ENCODE peak calls at places on chromosomes 16 and 17, in five cellular contexts. G is upper lobe of right lung, Q is esophagus squamous epithelium, W is ascending aorta, B is colonic mucosa. J is an unnamed sample.
A peak's percentile ranks its signal among the peaks of the same experiment; 100 is the strongest.

GRCh38 chr17:74223901-74224300 is 10.5 kb downstream of the TTYH2 start:
- DNase-seq in G (no peak), Q (no peak), W (no peak), B (no peak), J (no peak)

GRCh38 chr17:81511800-81512559 is 619 bp downstream of the ACTG1 start:
- DNase-seq in G (no peak), Q (no peak), W (no peak), B (peak; percentile 54), J (no peak)

GRCh38 chr16:74998481-74999207 is at the start of gene ZNRF1:
- DNase-seq in G (peak; percentile 92), Q (no peak), W (peak; percentile 90), B (peak; percentile 92), J (no peak)

GRCh38 chr17:7250655-7251329 is 742 bp downstream of the CTDNEP1 start:
- DNase-seq in G (no peak), Q (no peak), W (peak; percentile 71), B (peak; percentile 44), J (no peak)

GRCh38 chr16:1877804-1878203 is 5.8 kb upstream of the MEIOB start:
- DNase-seq in G (peak; percentile 40), Q (no peak), W (no peak), B (peak; percentile 57), J (no peak)

GRCh38 chr17:65678534-65678933 is 117.1 kb upstream of the AXIN2 start:
- DNase-seq in G (no peak), Q (no peak), W (no peak), B (no peak), J (no peak)

GRCh38 chr16:19735074-19735867 is 17.2 kb downstream of the IQCK start:
- DNase-seq in G (no peak), Q (no peak), W (peak; percentile 3), B (no peak), J (no peak)

GRCh38 chr16:76370344-76370743 is 93.1 kb downstream of the CNTNAP4 start:
- DNase-seq in G (no peak), Q (no peak), W (no peak), B (no peak), J (no peak)

GRCh38 chr17:69607162-69607834 is 192.8 kb downstream of the MAP2K6 start:
- DNase-seq in G (peak; percentile 78), Q (no peak), W (peak; percentile 86), B (peak; percentile 75), J (peak; percentile 17)

GRCh38 chr16:17544785-17545184 is 74.0 kb upstream of the XYLT1 start:
- DNase-seq in G (no peak), Q (no peak), W (no peak), B (peak; percentile 20), J (no peak)

GRCh38 chr16:80161799-80162380 is 378.9 kb upstream of the DYNLRB2 start:
- DNase-seq in G (no peak), Q (no peak), W (no peak), B (no peak), J (no peak)

GRCh38 chr17:31568140-31568938 is 176.9 kb downstream of the RAB11FIP4 start:
- DNase-seq in G (peak; percentile 75), Q (no peak), W (no peak), B (no peak), J (no peak)

GRCh38 chr17:81866440-81867122 is 4.6 kb downstream of the ARHGDIA start:
- DNase-seq in G (no peak), Q (no peak), W (no peak), B (no peak), J (no peak)

GRCh38 chr17:49325980-49326379 is 36.1 kb downstream of the ZNF652 start:
- DNase-seq in G (no peak), Q (no peak), W (no peak), B (no peak), J (no peak)

GRCh38 chr17:79026345-79027273 is 2.6 kb downstream of the C1QTNF1 start:
- DNase-seq in G (peak; percentile 63), Q (no peak), W (peak; percentile 72), B (peak; percentile 65), J (no peak)
- H3K4me1 ChIP-seq in G (peaks cover 57% of the 10 kb centered on the region), Q (peaks cover 82% of the 10 kb centered on the region), W (peaks cover 55% of the 10 kb centered on the region), B (peaks cover 34% of the 10 kb centered on the region), J (peaks cover 43% of the 10 kb centered on the region)

GRCh38 chr16:47304563-47304962 is 156.3 kb downstream of the ITFG1 start:
- DNase-seq in G (no peak), Q (no peak), W (no peak), B (no peak), J (no peak)
- H3K4me1 ChIP-seq in G (no peaks in the 10 kb centered on the region), Q (no peaks in the 10 kb centered on the region), W (no peaks in the 10 kb centered on the region), B (no peaks in the 10 kb centered on the region), J (no peaks in the 10 kb centered on the region)

GRCh38 chr16:25005445-25006306 is 9.5 kb downstream of the ARHGAP17 start:
- DNase-seq in G (no peak), Q (no peak), W (no peak), B (no peak), J (no peak)
- H3K4me1 ChIP-seq in G (peaks cover 49% of the 10 kb centered on the region), Q (peaks cover 61% of the 10 kb centered on the region), W (peaks cover 49% of the 10 kb centered on the region), B (peaks cover 11% of the 10 kb centered on the region), J (peaks cover 2% of the 10 kb centered on the region)

DNA sequence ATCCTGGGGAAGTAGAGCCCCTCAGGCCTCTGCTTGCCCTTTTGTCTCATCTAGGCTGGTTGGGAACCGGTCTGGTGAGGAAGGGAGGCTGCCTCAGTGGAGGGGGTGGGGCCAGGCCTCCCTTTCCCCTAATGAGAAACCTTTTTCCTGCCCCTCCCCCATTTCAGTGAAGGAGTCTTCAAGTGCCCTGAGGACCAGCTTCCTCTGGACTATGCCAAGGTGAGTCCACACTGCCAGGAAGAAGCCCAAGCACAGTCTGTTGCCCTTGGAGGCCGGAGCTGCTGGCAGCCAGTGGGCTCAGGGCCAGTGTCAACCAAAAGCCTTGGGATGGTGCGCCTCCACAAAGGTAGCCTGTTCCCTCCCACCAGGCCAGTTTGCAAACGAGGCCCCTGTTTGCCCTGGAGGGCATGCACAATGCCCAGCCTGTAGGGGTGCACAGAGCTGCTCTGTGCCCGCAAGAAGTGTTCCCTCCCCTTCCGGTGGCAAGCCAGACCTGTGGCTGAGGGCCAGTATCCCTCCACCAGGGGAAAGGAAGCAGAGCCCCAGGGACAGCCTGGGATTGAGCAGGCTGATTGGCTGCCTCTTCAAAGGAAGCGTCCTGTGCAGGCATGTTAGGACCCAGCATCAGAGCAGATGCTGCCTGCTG is 3.4 kb downstream of the TRAF4 start:
- DNase-seq in G (peak; percentile 90), Q (no peak), W (no peak), B (peak; percentile 84), J (no peak)
- H3K4me1 ChIP-seq in G (peaks cover 59% of the 10 kb centered on the region), Q (peaks cover 84% of the 10 kb centered on the region), W (peaks cover 34% of the 10 kb centered on the region), B (peaks cover 29% of the 10 kb centered on the region), J (peaks cover 36% of the 10 kb centered on the region)

J was measured in keratinocyte.